ENCODE peak calls at places on chromosomes 2 and 18, in nine cellular contexts. T is choroid plexus epithelial cell, A is A549, V is B cell, W is GM13977, D is IMR-90, L is RWPE1, Z is PC-9, P is AG04449. Y is an unnamed sample.

GRCh38 chr18:10406172-10406663 is 48.2 kb upstream of the APCDD1 start:
- DNase-seq in V (no peak), A (no peak), W (no peak), P (no peak), Z (no peak), L (no peak), T (no peak), D (no peak), Y (no peak)

GRCh38 chr2:86788881-86789686 is 1.6 kb downstream of the CD8A start:
- DNase-seq in T (no peak), Z (no peak), P (no peak), L (no peak), D (no peak), V (peak), W (no peak), A (no peak), Y (no peak)

GRCh38 chr2:99285521-99285920 is 15.5 kb downstream of the LYG1 start:
- DNase-seq in T (no peak), D (no peak), A (no peak), W (no peak), V (no peak), L (no peak), Z (no peak), P (no peak), Y (no peak)

GRCh38 chr2:43754180-43754579 is 19.7 kb upstream of the DYNC2LI1 start:
- DNase-seq in W (no peak), P (no peak), V (no peak), Z (no peak), T (no peak), L (no peak), A (no peak), D (no peak), Y (no peak)

GRCh38 chr2:42743667-42744005 is 20.3 kb downstream of the OXER1 start:
- DNase-seq in L (no peak), A (no peak), Z (no peak), D (no peak), W (no peak), P (no peak), T (no peak), V (no peak), Y (no peak)

GRCh38 chr2:113892004-113892740 is 2.3 kb downstream of the ACTR3 start:
- DNase-seq in P (no peak), W (no peak), L (no peak), Z (no peak), D (no peak), T (no peak), A (no peak), V (no peak), Y (no peak)

GRCh38 chr2:130355578-130356431 is at the start of gene PTPN18:
- DNase-seq in Z (peak), T (peak), A (peak), V (peak), W (peak), L (peak), P (no peak), D (peak), Y (peak)

GRCh38 chr2:233413529-233414272 is 59.4 kb downstream of the DGKD start:
- DNase-seq in W (no peak), D (peak), T (peak), L (peak), Z (peak), P (no peak), V (no peak), A (peak), Y (no peak)

GRCh38 chr18:79915161-79916127 is 36.0 kb downstream of the SLC66A2 start:
- DNase-seq in L (no peak), Z (no peak), V (no peak), D (no peak), T (no peak), W (no peak), P (no peak), A (no peak), Y (no peak)

GRCh38 chr18:39571511-39571910 is 2005.9 kb upstream of the CELF4 start:
- DNase-seq in W (peak), V (no peak), D (peak), Z (no peak), A (peak), L (no peak), P (no peak), T (peak), Y (no peak)

GRCh38 chr2:190930411-190930810 is 49.8 kb downstream of the GLS start:
- DNase-seq in P (no peak), W (no peak), A (no peak), T (no peak), D (no peak), V (no peak), L (no peak), Z (no peak), Y (no peak)

GRCh38 chr2:219525533-219526232 is 11.4 kb downstream of the ASIC4 start:
- DNase-seq in Z (no peak), V (no peak), D (no peak), W (no peak), A (no peak), T (no peak), L (no peak), P (no peak), Y (no peak)

GRCh38 chr2:228728961-228729360 is 542.1 kb downstream of the PID1 start:
- DNase-seq in V (no peak), P (no peak), Z (no peak), L (no peak), A (no peak), W (no peak), T (peak), D (no peak), Y (no peak)

GRCh38 chr2:190119257-190119656 is 56.7 kb upstream of the MSTN start:
- DNase-seq in W (no peak), Z (no peak), D (no peak), L (no peak), V (peak), T (peak), P (no peak), A (no peak), Y (no peak)

GRCh38 chr2:135037831-135038230 is 9.4 kb downstream of the MAP3K19 start:
- DNase-seq in W (no peak), V (no peak), A (no peak), T (peak), L (no peak), Z (no peak), P (no peak), D (peak), Y (no peak)

GRCh38 chr2:6523476-6523875 is 342.2 kb downstream of the CMPK2 start:
- DNase-seq in D (no peak), L (no peak), T (no peak), P (no peak), W (no peak), A (no peak), V (no peak), Z (no peak), Y (no peak)

GRCh38 chr2:27973592-27973991 is 83.1 kb downstream of the BABAM2 start:
- DNase-seq in A (no peak), T (peak), P (no peak), D (peak), W (no peak), Z (no peak), L (no peak), V (no peak), Y (no peak)

GRCh38 chr2:235677276-235677788 is 183.5 kb downstream of the AGAP1 start:
- DNase-seq in Z (no peak), A (no peak), L (no peak), D (no peak), P (no peak), W (no peak), T (no peak), V (no peak), Y (no peak)

GRCh38 chr2:235676536-235676799 is 182.6 kb downstream of the AGAP1 start:
- DNase-seq in A (no peak), V (no peak), T (no peak), Z (peak), P (no peak), D (no peak), L (no peak), W (no peak), Y (no peak)

GRCh38 chr2:235674812-235675211 is 181.0 kb downstream of the AGAP1 start:
- DNase-seq in D (no peak), V (no peak), T (no peak), A (no peak), Z (no peak), W (no peak), L (no peak), P (no peak), Y (no peak)

GRCh38 chr2:235674116-235674515 is 180.3 kb downstream of the AGAP1 start:
- DNase-seq in V (no peak), Z (no peak), T (no peak), L (no peak), D (no peak), W (no peak), A (no peak), P (no peak), Y (no peak)

DNA sequence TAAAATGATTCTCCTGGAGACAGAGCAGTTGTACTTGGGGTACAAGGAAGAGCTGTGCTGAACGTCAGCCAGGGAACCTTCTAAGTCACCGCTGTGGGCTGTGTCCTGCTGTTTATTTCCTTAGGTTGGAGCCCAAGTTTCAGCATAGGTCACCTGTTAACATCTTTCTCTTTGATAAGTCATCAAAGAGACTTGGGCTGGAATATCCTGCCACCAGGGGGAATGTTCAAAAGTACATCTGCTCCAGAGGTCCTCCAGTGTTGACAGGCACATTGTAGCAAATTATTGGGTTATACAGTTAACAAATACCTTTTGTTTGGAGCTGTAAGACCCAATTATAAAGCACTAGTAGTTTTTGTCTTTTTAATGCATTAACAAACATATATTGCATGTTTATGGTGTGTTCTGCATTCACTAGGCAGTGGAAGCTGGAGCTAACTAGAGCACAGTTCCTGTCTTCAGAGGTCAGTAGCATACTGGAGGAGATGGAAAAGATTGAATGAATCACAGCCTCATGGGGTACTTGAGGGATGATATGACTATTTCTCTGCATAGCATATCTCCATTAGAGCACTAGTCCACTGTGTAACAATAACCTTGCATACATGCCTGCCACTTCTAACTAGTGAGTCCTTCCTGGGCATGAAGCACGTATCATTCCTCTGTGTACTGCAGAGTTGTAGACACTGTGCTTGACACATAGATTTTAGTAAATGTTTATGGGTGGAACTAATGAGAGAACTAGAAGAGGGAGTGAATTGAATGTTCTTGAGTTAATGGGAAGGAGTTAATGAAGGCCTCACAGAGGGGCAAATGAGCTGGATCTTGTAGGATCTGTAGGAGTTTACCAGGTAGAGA is 182.1 kb downstream of the AGAP1 start:
- DNase-seq in Z (peak), W (no peak), A (peak), D (peak), P (no peak), T (peak), V (no peak), L (peak), Y (no peak)
- TF ChIP-seq CTCF in Z (peak), W (no peak), A (no peak), D (no peak), P (no peak), T (peak), V (no peak), L (no peak), Y (no peak)

DNA sequence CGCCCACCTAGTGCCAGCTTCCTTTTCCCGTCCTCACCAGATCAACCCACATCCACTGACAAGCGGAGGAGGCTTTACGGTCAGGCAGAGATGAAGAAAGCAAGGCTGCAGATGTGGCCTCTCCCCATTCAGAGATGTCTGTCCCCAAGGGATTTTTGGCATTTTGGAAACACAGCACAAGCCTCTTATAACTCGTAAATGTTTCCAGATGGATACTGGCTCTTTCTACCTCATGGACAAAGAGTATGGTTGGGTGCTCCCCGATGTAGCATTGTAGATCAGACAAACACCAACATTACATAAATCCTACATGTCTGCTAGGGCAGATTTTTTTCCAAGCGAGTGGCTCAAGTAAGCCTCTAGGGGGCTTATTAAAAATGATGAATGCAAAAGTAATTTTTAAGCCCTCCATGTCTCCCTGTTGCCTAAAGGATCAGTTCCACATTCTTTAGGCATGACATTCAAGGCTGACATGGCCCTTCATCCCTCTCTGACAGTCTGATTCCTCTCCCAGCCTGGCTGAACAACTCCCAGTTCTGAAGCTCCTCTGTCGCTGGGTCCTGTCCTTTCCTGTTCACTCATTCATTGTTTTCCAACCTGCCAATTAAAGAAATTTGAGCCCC is 11.7 kb downstream of the VIT start:
- DNase-seq in T (peak), L (peak), P (peak), D (peak), Z (peak), V (no peak), W (no peak), A (no peak), Y (no peak)
- TF ChIP-seq CTCF in T (peak), L (no peak), P (peak), D (no peak), Z (no peak), V (no peak), W (no peak), A (no peak), Y (no peak)

GRCh38 chr2:37415128-37415817 is 70.8 kb downstream of the QPCT start:
- DNase-seq in T (peak), D (peak), V (no peak), L (no peak), W (no peak), A (no peak), P (no peak), Z (no peak), Y (no peak)
- TF ChIP-seq CTCF in T (peak), D (peak), V (no peak), L (no peak), W (peak), A (peak), P (peak), Z (no peak), Y (no peak)

GRCh38 chr18:35029770-35030169 is 11.4 kb upstream of the MAPRE2 start:
- DNase-seq in V (peak), W (peak), A (no peak), P (no peak), L (no peak), D (no peak), T (peak), Z (no peak), Y (no peak)
- TF ChIP-seq CTCF in V (peak), W (no peak), A (no peak), P (no peak), L (no peak), D (no peak), T (peak), Z (no peak), Y (no peak)

GRCh38 chr2:215808996-215809395 is 204.4 kb downstream of the MREG start:
- DNase-seq in P (no peak), L (no peak), D (no peak), A (no peak), T (no peak), V (no peak), W (no peak), Z (no peak), Y (no peak)
- TF ChIP-seq CTCF in P (peak), L (no peak), D (peak), A (no peak), T (peak), V (no peak), W (no peak), Z (peak), Y (no peak)

DNA sequence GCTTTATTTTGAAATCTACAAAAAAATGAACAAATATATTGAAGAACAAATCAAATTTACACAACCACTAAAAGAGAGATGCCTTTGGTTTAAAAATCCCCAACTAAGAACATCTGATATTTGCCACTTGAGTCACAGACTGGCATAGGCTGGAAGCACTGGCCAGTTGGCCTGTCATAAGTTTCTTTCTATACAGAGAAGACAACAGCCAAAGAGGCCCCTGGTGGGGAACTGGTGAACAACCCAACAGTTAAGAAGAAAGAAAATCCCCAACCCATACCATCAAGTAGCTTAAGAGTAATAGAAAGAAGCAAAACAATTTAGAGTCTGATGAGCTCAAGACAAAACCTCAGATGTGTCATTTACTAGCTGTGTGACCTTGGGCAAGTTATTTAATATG is 45.5 kb downstream of the OSR1 start:
- DNase-seq in D (peak), L (peak), P (no peak), A (peak), T (peak), W (peak), V (no peak), Z (no peak), Y (no peak)
- TF ChIP-seq CTCF in D (peak), L (no peak), P (peak), A (no peak), T (peak), W (no peak), V (peak), Z (peak), Y (no peak)

DNA sequence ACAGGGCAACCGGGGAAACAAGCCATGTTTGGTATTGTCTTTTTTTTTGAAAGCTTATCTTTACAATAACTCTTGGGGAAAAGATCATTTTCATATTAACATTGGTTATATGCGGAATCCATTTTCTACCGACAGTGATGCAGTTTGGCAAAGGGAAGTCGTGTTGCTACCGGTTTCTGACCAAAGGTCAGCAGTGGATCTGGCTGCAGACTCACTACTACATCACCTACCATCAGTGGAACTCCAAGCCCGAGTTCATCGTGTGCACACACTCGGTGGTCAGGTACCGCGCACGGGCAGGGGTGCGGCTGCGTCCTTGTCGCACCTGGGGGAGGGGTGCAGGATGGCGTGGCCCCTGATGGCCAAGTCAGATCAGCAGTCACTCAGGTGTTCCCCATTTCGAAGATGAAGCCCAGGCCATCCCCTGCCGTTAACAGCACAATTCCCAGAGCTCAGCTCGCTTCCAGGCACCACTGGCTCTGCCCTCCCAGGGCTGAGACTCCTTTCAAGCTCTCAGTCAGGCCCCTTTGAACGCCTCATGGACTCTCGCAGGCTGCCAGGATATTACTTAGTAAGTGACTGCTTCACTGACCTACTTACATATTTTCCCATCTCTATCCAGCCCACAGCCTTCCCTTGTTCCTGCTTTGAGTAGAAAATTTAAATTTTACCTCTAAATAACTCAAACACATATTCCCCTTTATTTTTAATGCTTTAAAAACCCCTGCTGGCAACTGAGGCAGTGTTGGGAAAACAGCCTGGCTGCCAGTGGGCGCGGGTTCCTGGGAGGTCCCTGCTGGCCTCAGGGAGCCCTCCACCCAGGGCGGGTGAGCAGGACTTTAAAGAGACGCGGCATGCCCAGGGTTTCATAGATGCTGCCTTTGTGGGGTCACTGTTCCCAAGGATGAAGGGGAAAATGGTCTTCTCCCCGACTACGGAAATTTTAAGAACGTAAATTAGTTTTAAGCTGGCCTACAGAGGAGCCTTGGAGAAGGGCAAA is 33.6 kb upstream of the RPL31 start:
- DNase-seq in D (no peak), T (no peak), V (no peak), A (no peak), W (no peak), Z (no peak), P (no peak), L (no peak), Y (no peak)
- TF ChIP-seq CTCF in D (no peak), T (no peak), V (no peak), A (no peak), W (no peak), Z (no peak), P (no peak), L (no peak), Y (no peak)

GRCh38 chr2:1605102-1605501 is 139.2 kb downstream of the PXDN start:
- DNase-seq in L (no peak), T (peak), W (no peak), P (no peak), Z (no peak), D (peak), A (no peak), V (peak), Y (no peak)
- TF ChIP-seq CTCF in L (no peak), T (no peak), W (no peak), P (no peak), Z (no peak), D (no peak), A (no peak), V (no peak), Y (no peak)

Y was measured in omental fat pad.